ENCODE peak calls at places on chromosomes 3 and 15, in seven cellular contexts. One of them, this sample, is unnamed.

GRCh38 chr3:143586565-143586964 is 261.7 kb downstream of the SLC9A9 start:
- DNase-seq in SK-N-DZ: no peak
- DNase-seq in RWPE1: no peak
- DNase-seq in SW 1271: no peak
- DNase-seq in activated naive CD4-positive, alpha-beta T cell: no peak
- DNase-seq in NCI-H1092: no peak
- DNase-seq in GM13976: no peak
- DNase-seq in this sample: no peak

GRCh38 chr3:99575683-99576082 is 62.7 kb upstream of the COL8A1 start:
- DNase-seq in SK-N-DZ: no peak
- DNase-seq in RWPE1: no peak
- DNase-seq in SW 1271: no peak
- DNase-seq in activated naive CD4-positive, alpha-beta T cell: no peak
- DNase-seq in NCI-H1092: no peak
- DNase-seq in GM13976: no peak
- DNase-seq in this sample: no peak

GRCh38 chr3:184539801-184540440 is 21.7 kb upstream of the EPHB3 start:
- DNase-seq in SK-N-DZ: no peak
- DNase-seq in RWPE1: no peak
- DNase-seq in SW 1271: no peak
- DNase-seq in activated naive CD4-positive, alpha-beta T cell: no peak
- DNase-seq in NCI-H1092: no peak
- DNase-seq in GM13976: no peak
- DNase-seq in this sample: no peak

GRCh38 chr15:91953432-91953831 is 99.9 kb downstream of the SLCO3A1 start:
- DNase-seq in SK-N-DZ: no peak
- DNase-seq in RWPE1: peak; percentile 90
- DNase-seq in SW 1271: no peak
- DNase-seq in activated naive CD4-positive, alpha-beta T cell: no peak
- DNase-seq in NCI-H1092: no peak
- DNase-seq in GM13976: no peak
- DNase-seq in this sample: peak; percentile 93

GRCh38 chr15:62607643-62608042 is 434.9 kb upstream of the TPM1 start:
- DNase-seq in SK-N-DZ: no peak
- DNase-seq in RWPE1: peak; percentile 51
- DNase-seq in SW 1271: no peak
- DNase-seq in activated naive CD4-positive, alpha-beta T cell: no peak
- DNase-seq in NCI-H1092: no peak
- DNase-seq in GM13976: no peak
- DNase-seq in this sample: peak; percentile 64

GRCh38 chr3:73669268-73669667 is 44.5 kb upstream of the PDZRN3 start:
- DNase-seq in SK-N-DZ: no peak
- DNase-seq in RWPE1: no peak
- DNase-seq in SW 1271: no peak
- DNase-seq in activated naive CD4-positive, alpha-beta T cell: no peak
- DNase-seq in NCI-H1092: no peak
- DNase-seq in GM13976: no peak
- DNase-seq in this sample: no peak

GRCh38 chr3:135736740-135737139 is 228.8 kb upstream of the PPP2R3A start:
- DNase-seq in SK-N-DZ: no peak
- DNase-seq in RWPE1: no peak
- DNase-seq in SW 1271: no peak
- DNase-seq in activated naive CD4-positive, alpha-beta T cell: no peak
- DNase-seq in NCI-H1092: no peak
- DNase-seq in GM13976: no peak
- DNase-seq in this sample: no peak

GRCh38 chr3:34419801-34420200 is 621.4 kb downstream of the PDCD6IP start:
- DNase-seq in SK-N-DZ: no peak
- DNase-seq in RWPE1: no peak
- DNase-seq in SW 1271: no peak
- DNase-seq in activated naive CD4-positive, alpha-beta T cell: no peak
- DNase-seq in NCI-H1092: no peak
- DNase-seq in GM13976: no peak
- DNase-seq in this sample: no peak

GRCh38 chr3:113829576-113830354 is 8.8 kb upstream of the GRAMD1C start:
- DNase-seq in SK-N-DZ: no peak
- DNase-seq in RWPE1: no peak
- DNase-seq in SW 1271: no peak
- DNase-seq in activated naive CD4-positive, alpha-beta T cell: no peak
- DNase-seq in NCI-H1092: no peak
- DNase-seq in GM13976: no peak
- DNase-seq in this sample: no peak

GRCh38 chr3:171129827-171130226 is 103.3 kb upstream of the SLC2A2 start:
- DNase-seq in SK-N-DZ: no peak
- DNase-seq in RWPE1: no peak
- DNase-seq in SW 1271: no peak
- DNase-seq in activated naive CD4-positive, alpha-beta T cell: no peak
- DNase-seq in NCI-H1092: no peak
- DNase-seq in GM13976: no peak
- DNase-seq in this sample: no peak

GRCh38 chr3:157176108-157176507 is 16.2 kb upstream of the CCNL1 start:
- DNase-seq in SK-N-DZ: peak; percentile 37
- DNase-seq in RWPE1: no peak
- DNase-seq in SW 1271: no peak
- DNase-seq in activated naive CD4-positive, alpha-beta T cell: no peak
- DNase-seq in NCI-H1092: no peak
- DNase-seq in GM13976: no peak
- DNase-seq in this sample: no peak

GRCh38 chr3:169112153-169112892 is 551.2 kb downstream of the MECOM start:
- DNase-seq in SK-N-DZ: no peak
- DNase-seq in RWPE1: peak; percentile 67
- DNase-seq in SW 1271: peak; percentile 75
- DNase-seq in activated naive CD4-positive, alpha-beta T cell: no peak
- DNase-seq in NCI-H1092: no peak
- DNase-seq in GM13976: no peak
- DNase-seq in this sample: peak; percentile 85

GRCh38 chr3:43872301-43872700 is 181.6 kb downstream of the ABHD5 start:
- DNase-seq in SK-N-DZ: no peak
- DNase-seq in RWPE1: peak; percentile 67
- DNase-seq in SW 1271: peak; percentile 44
- DNase-seq in activated naive CD4-positive, alpha-beta T cell: no peak
- DNase-seq in NCI-H1092: no peak
- DNase-seq in GM13976: no peak
- DNase-seq in this sample: peak; percentile 90

GRCh38 chr3:49411550-49411967 is 217 bp downstream of the RHOA start:
- DNase-seq in SK-N-DZ: no peak
- DNase-seq in RWPE1: no peak
- DNase-seq in SW 1271: no peak
- DNase-seq in activated naive CD4-positive, alpha-beta T cell: peak; percentile 46
- DNase-seq in NCI-H1092: no peak
- DNase-seq in GM13976: no peak
- DNase-seq in this sample: no peak

GRCh38 chr3:171028779-171029232 is 2.3 kb upstream of the SLC2A2 start:
- DNase-seq in SK-N-DZ: no peak
- DNase-seq in RWPE1: peak; percentile 23
- DNase-seq in SW 1271: no peak
- DNase-seq in activated naive CD4-positive, alpha-beta T cell: no peak
- DNase-seq in NCI-H1092: no peak
- DNase-seq in GM13976: no peak
- DNase-seq in this sample: peak; percentile 43

GRCh38 chr3:52077376-52077775 is 21.0 kb upstream of the DUSP7 start:
- DNase-seq in SK-N-DZ: no peak
- DNase-seq in RWPE1: no peak
- DNase-seq in SW 1271: no peak
- DNase-seq in activated naive CD4-positive, alpha-beta T cell: no peak
- DNase-seq in NCI-H1092: no peak
- DNase-seq in GM13976: no peak
- DNase-seq in this sample: no peak

GRCh38 chr15:38154255-38154654 is 98.4 kb upstream of the SPRED1 start:
- DNase-seq in SK-N-DZ: no peak
- DNase-seq in RWPE1: no peak
- DNase-seq in SW 1271: no peak
- DNase-seq in activated naive CD4-positive, alpha-beta T cell: no peak
- DNase-seq in NCI-H1092: no peak
- DNase-seq in GM13976: no peak
- DNase-seq in this sample: no peak

GRCh38 chr3:15647629-15648167 is 46.2 kb downstream of the BTD start:
- DNase-seq in SK-N-DZ: no peak
- DNase-seq in RWPE1: no peak
- DNase-seq in SW 1271: peak; percentile 34
- DNase-seq in activated naive CD4-positive, alpha-beta T cell: no peak
- DNase-seq in NCI-H1092: no peak
- DNase-seq in GM13976: peak; percentile 71
- DNase-seq in this sample: peak; percentile 75

GRCh38 chr3:55604414-55604813 is 117.3 kb upstream of the WNT5A start:
- DNase-seq in SK-N-DZ: no peak
- DNase-seq in RWPE1: no peak
- DNase-seq in SW 1271: no peak
- DNase-seq in activated naive CD4-positive, alpha-beta T cell: no peak
- DNase-seq in NCI-H1092: no peak
- DNase-seq in GM13976: no peak
- DNase-seq in this sample: peak; percentile 86

GRCh38 chr3:111848246-111848645 is 10.8 kb upstream of the PHLDB2 start:
- DNase-seq in SK-N-DZ: no peak
- DNase-seq in RWPE1: no peak
- DNase-seq in SW 1271: no peak
- DNase-seq in activated naive CD4-positive, alpha-beta T cell: no peak
- DNase-seq in NCI-H1092: no peak
- DNase-seq in GM13976: no peak
- DNase-seq in this sample: peak; percentile 16

GRCh38 chr15:55789066-55789660 is 46.2 kb upstream of the PRTG start:
- DNase-seq in SK-N-DZ: no peak
- DNase-seq in RWPE1: no peak
- DNase-seq in SW 1271: no peak
- DNase-seq in activated naive CD4-positive, alpha-beta T cell: no peak
- DNase-seq in NCI-H1092: no peak
- DNase-seq in GM13976: peak; percentile 57
- DNase-seq in this sample: no peak

GRCh38 chr3:126401611-126402160 is 7.0 kb downstream of the CFAP100 start:
- DNase-seq in SK-N-DZ: no peak
- DNase-seq in RWPE1: no peak
- DNase-seq in SW 1271: no peak
- DNase-seq in activated naive CD4-positive, alpha-beta T cell: no peak
- DNase-seq in NCI-H1092: no peak
- DNase-seq in GM13976: no peak
- DNase-seq in this sample: no peak

GRCh38 chr3:72190050-72190449 is 405.1 kb upstream of the PROK2 start:
- DNase-seq in SK-N-DZ: no peak
- DNase-seq in RWPE1: no peak
- DNase-seq in SW 1271: no peak
- DNase-seq in activated naive CD4-positive, alpha-beta T cell: no peak
- DNase-seq in NCI-H1092: no peak
- DNase-seq in GM13976: no peak
- DNase-seq in this sample: no peak

GRCh38 chr3:7205535-7206331 is 344.8 kb downstream of the GRM7 start:
- DNase-seq in SK-N-DZ: no peak
- DNase-seq in RWPE1: no peak
- DNase-seq in SW 1271: no peak
- DNase-seq in activated naive CD4-positive, alpha-beta T cell: no peak
- DNase-seq in NCI-H1092: no peak
- DNase-seq in GM13976: peak; percentile 11
- DNase-seq in this sample: no peak

GRCh38 chr15:35306361-35306981 is 221.4 kb upstream of the NANOGP8 start:
- DNase-seq in SK-N-DZ: peak; percentile 38
- DNase-seq in RWPE1: peak; percentile 52
- DNase-seq in SW 1271: no peak
- DNase-seq in activated naive CD4-positive, alpha-beta T cell: no peak
- DNase-seq in NCI-H1092: no peak
- DNase-seq in GM13976: no peak
- DNase-seq in this sample: peak; percentile 88

GRCh38 chr3:45465192-45465591 is 76.8 kb downstream of the LARS2 start:
- DNase-seq in SK-N-DZ: no peak
- DNase-seq in RWPE1: no peak
- DNase-seq in SW 1271: no peak
- DNase-seq in activated naive CD4-positive, alpha-beta T cell: no peak
- DNase-seq in NCI-H1092: no peak
- DNase-seq in GM13976: no peak
- DNase-seq in this sample: no peak

GRCh38 chr3:31579828-31580227 is 47.1 kb downstream of the STT3B start:
- DNase-seq in SK-N-DZ: no peak
- DNase-seq in RWPE1: no peak
- DNase-seq in SW 1271: no peak
- DNase-seq in activated naive CD4-positive, alpha-beta T cell: no peak
- DNase-seq in NCI-H1092: no peak
- DNase-seq in GM13976: no peak
- DNase-seq in this sample: no peak

GRCh38 chr3:57555316-57555715 is 758 bp upstream of the PDE12 start:
- DNase-seq in SK-N-DZ: no peak
- DNase-seq in RWPE1: no peak
- DNase-seq in SW 1271: no peak
- DNase-seq in activated naive CD4-positive, alpha-beta T cell: no peak
- DNase-seq in NCI-H1092: no peak
- DNase-seq in GM13976: no peak
- DNase-seq in this sample: no peak

GRCh38 chr3:72494076-72495000 is 353.9 kb downstream of the SHQ1 start:
- DNase-seq in SK-N-DZ: no peak
- DNase-seq in RWPE1: no peak
- DNase-seq in SW 1271: no peak
- DNase-seq in activated naive CD4-positive, alpha-beta T cell: no peak
- DNase-seq in NCI-H1092: no peak
- DNase-seq in GM13976: no peak
- DNase-seq in this sample: no peak

This sample was measured in foreskin keratinocyte.